ENCODE peak calls at places on chromosomes 12 and 14, in nine cellular contexts. One of them, this sample, is unnamed.

GRCh38 chr12:107267604-107268003 is 174.3 kb upstream of the CRY1 start:
- DNase-seq in bronchial epithelial cell: no peak
- DNase-seq in IMR-90: no peak
- DNase-seq in A549: no peak
- DNase-seq in fibroblast of pulmonary artery: no peak
- DNase-seq in thyroid gland: no peak
- DNase-seq in spleen: no peak
- DNase-seq in AG09309: no peak
- DNase-seq in fibroblast of mammary gland: no peak
- DNase-seq in this sample: no peak

GRCh38 chr12:132250707-132251106 is 78.7 kb downstream of the GALNT9 start:
- DNase-seq in AG09309: no peak
- DNase-seq in spleen: peak; percentile 61
- DNase-seq in fibroblast of pulmonary artery: no peak
- DNase-seq in bronchial epithelial cell: no peak
- DNase-seq in IMR-90: no peak
- DNase-seq in A549: no peak
- DNase-seq in fibroblast of mammary gland: no peak
- DNase-seq in thyroid gland: no peak
- DNase-seq in this sample: no peak

GRCh38 chr12:113161415-113162016 is 12.0 kb downstream of the CFAP73 start:
- DNase-seq in fibroblast of pulmonary artery: no peak
- DNase-seq in spleen: no peak
- DNase-seq in AG09309: no peak
- DNase-seq in IMR-90: no peak
- DNase-seq in fibroblast of mammary gland: no peak
- DNase-seq in bronchial epithelial cell: peak; percentile 9
- DNase-seq in A549: peak; percentile 48
- DNase-seq in thyroid gland: no peak
- DNase-seq in this sample: no peak

GRCh38 chr14:24849471-24849870 is 200.5 kb downstream of the STXBP6 start:
- DNase-seq in spleen: no peak
- DNase-seq in A549: no peak
- DNase-seq in thyroid gland: no peak
- DNase-seq in bronchial epithelial cell: no peak
- DNase-seq in fibroblast of mammary gland: peak; percentile 61
- DNase-seq in AG09309: no peak
- DNase-seq in fibroblast of pulmonary artery: peak; percentile 30
- DNase-seq in IMR-90: peak; percentile 75
- DNase-seq in this sample: no peak

GRCh38 chr12:103529306-103529705 is 33.5 kb upstream of the C12orf42 start:
- DNase-seq in bronchial epithelial cell: peak; percentile 29
- DNase-seq in thyroid gland: no peak
- DNase-seq in fibroblast of pulmonary artery: no peak
- DNase-seq in A549: no peak
- DNase-seq in IMR-90: no peak
- DNase-seq in spleen: no peak
- DNase-seq in fibroblast of mammary gland: no peak
- DNase-seq in AG09309: no peak
- DNase-seq in this sample: no peak

GRCh38 chr12:97535582-97535981 is 73.0 kb downstream of the RMST start:
- DNase-seq in A549: no peak
- DNase-seq in spleen: no peak
- DNase-seq in fibroblast of mammary gland: peak; percentile 2
- DNase-seq in IMR-90: no peak
- DNase-seq in fibroblast of pulmonary artery: peak; percentile 0
- DNase-seq in AG09309: no peak
- DNase-seq in bronchial epithelial cell: peak; percentile 77
- DNase-seq in thyroid gland: no peak
- DNase-seq in this sample: no peak

GRCh38 chr12:64039285-64039871 is 182.7 kb downstream of the KICS2 start:
- DNase-seq in thyroid gland: peak; percentile 20
- DNase-seq in fibroblast of mammary gland: peak; percentile 65
- DNase-seq in AG09309: no peak
- DNase-seq in spleen: no peak
- DNase-seq in A549: no peak
- DNase-seq in bronchial epithelial cell: peak; percentile 49
- DNase-seq in fibroblast of pulmonary artery: peak; percentile 49
- DNase-seq in IMR-90: peak; percentile 74
- DNase-seq in this sample: no peak

GRCh38 chr12:41441180-41441579 is 253.1 kb downstream of the PDZRN4 start:
- DNase-seq in IMR-90: no peak
- DNase-seq in fibroblast of mammary gland: no peak
- DNase-seq in bronchial epithelial cell: no peak
- DNase-seq in spleen: no peak
- DNase-seq in thyroid gland: no peak
- DNase-seq in fibroblast of pulmonary artery: no peak
- DNase-seq in AG09309: no peak
- DNase-seq in A549: no peak
- DNase-seq in this sample: no peak

GRCh38 chr12:7079826-7080125 is 12.5 kb downstream of the C1R start:
- DNase-seq in thyroid gland: no peak
- DNase-seq in spleen: no peak
- DNase-seq in bronchial epithelial cell: peak; percentile 89
- DNase-seq in A549: no peak
- DNase-seq in AG09309: no peak
- DNase-seq in IMR-90: peak; percentile 76
- DNase-seq in fibroblast of mammary gland: peak; percentile 78
- DNase-seq in fibroblast of pulmonary artery: peak; percentile 58
- DNase-seq in this sample: no peak

GRCh38 chr14:42110167-42110566 is 503.5 kb downstream of the LRFN5 start:
- DNase-seq in fibroblast of mammary gland: peak; percentile 82
- DNase-seq in fibroblast of pulmonary artery: peak; percentile 70
- DNase-seq in bronchial epithelial cell: peak; percentile 43
- DNase-seq in IMR-90: peak; percentile 71
- DNase-seq in A549: peak; percentile 5
- DNase-seq in AG09309: peak; percentile 32
- DNase-seq in spleen: no peak
- DNase-seq in thyroid gland: no peak
- DNase-seq in this sample: peak; percentile 12

GRCh38 chr12:2811791-2812190 is 677 bp upstream of the ITFG2 start:
- DNase-seq in fibroblast of mammary gland: no peak
- DNase-seq in IMR-90: no peak
- DNase-seq in AG09309: no peak
- DNase-seq in spleen: peak; percentile 31
- DNase-seq in fibroblast of pulmonary artery: no peak
- DNase-seq in thyroid gland: no peak
- DNase-seq in A549: no peak
- DNase-seq in bronchial epithelial cell: no peak
- DNase-seq in this sample: no peak

GRCh38 chr12:65536876-65537661 is 258.6 kb downstream of the MSRB3 start:
- DNase-seq in bronchial epithelial cell: peak; percentile 100
- DNase-seq in fibroblast of pulmonary artery: peak; percentile 100
- DNase-seq in IMR-90: peak; percentile 100
- DNase-seq in AG09309: peak; percentile 100
- DNase-seq in A549: peak; percentile 57
- DNase-seq in spleen: no peak
- DNase-seq in thyroid gland: peak; percentile 92
- DNase-seq in fibroblast of mammary gland: peak; percentile 100
- DNase-seq in this sample: peak; percentile 100

GRCh38 chr14:76752744-76753143 is 8.5 kb upstream of the VASH1 start:
- DNase-seq in fibroblast of mammary gland: no peak
- DNase-seq in fibroblast of pulmonary artery: no peak
- DNase-seq in spleen: no peak
- DNase-seq in IMR-90: no peak
- DNase-seq in thyroid gland: no peak
- DNase-seq in AG09309: no peak
- DNase-seq in bronchial epithelial cell: no peak
- DNase-seq in A549: no peak
- DNase-seq in this sample: no peak

GRCh38 chr14:104887623-104888488 is 22.8 kb downstream of the CEP170B start:
- DNase-seq in AG09309: no peak
- DNase-seq in bronchial epithelial cell: no peak
- DNase-seq in IMR-90: no peak
- DNase-seq in fibroblast of pulmonary artery: no peak
- DNase-seq in spleen: peak; percentile 75
- DNase-seq in fibroblast of mammary gland: no peak
- DNase-seq in A549: no peak
- DNase-seq in thyroid gland: no peak
- DNase-seq in this sample: no peak

GRCh38 chr14:86654558-86655184 is 1124.7 kb downstream of the FLRT2 start:
- DNase-seq in fibroblast of pulmonary artery: peak; percentile 66
- DNase-seq in AG09309: no peak
- DNase-seq in fibroblast of mammary gland: peak; percentile 57
- DNase-seq in bronchial epithelial cell: peak; percentile 13
- DNase-seq in spleen: no peak
- DNase-seq in A549: peak; percentile 7
- DNase-seq in IMR-90: peak; percentile 26
- DNase-seq in thyroid gland: peak; percentile 76
- DNase-seq in this sample: no peak

GRCh38 chr14:70567791-70568190 is 32.7 kb downstream of the MED6 start:
- DNase-seq in fibroblast of pulmonary artery: peak; percentile 53
- DNase-seq in AG09309: no peak
- DNase-seq in fibroblast of mammary gland: peak; percentile 42
- DNase-seq in spleen: no peak
- DNase-seq in IMR-90: peak; percentile 39
- DNase-seq in A549: peak; percentile 6
- DNase-seq in bronchial epithelial cell: peak; percentile 53
- DNase-seq in thyroid gland: no peak
- DNase-seq in this sample: peak; percentile 5

GRCh38 chr14:64682173-64682710 is 22.0 kb upstream of the PLEKHG3 start:
- DNase-seq in A549: no peak
- DNase-seq in fibroblast of mammary gland: peak; percentile 36
- DNase-seq in IMR-90: peak; percentile 38
- DNase-seq in bronchial epithelial cell: peak; percentile 93
- DNase-seq in fibroblast of pulmonary artery: peak; percentile 84
- DNase-seq in thyroid gland: peak; percentile 94
- DNase-seq in AG09309: peak; percentile 48
- DNase-seq in spleen: no peak
- DNase-seq in this sample: no peak
- TF ChIP-seq CTCF in A549: no peak
- TF ChIP-seq CTCF in fibroblast of mammary gland: no peak
- TF ChIP-seq CTCF in IMR-90: no peak
- TF ChIP-seq CTCF in bronchial epithelial cell: peak; percentile 62
- TF ChIP-seq CTCF in fibroblast of pulmonary artery: no peak
- TF ChIP-seq CTCF in thyroid gland: no peak
- TF ChIP-seq CTCF in AG09309: no peak
- TF ChIP-seq CTCF in spleen: no peak
- TF ChIP-seq CTCF in this sample: no peak

DNA sequence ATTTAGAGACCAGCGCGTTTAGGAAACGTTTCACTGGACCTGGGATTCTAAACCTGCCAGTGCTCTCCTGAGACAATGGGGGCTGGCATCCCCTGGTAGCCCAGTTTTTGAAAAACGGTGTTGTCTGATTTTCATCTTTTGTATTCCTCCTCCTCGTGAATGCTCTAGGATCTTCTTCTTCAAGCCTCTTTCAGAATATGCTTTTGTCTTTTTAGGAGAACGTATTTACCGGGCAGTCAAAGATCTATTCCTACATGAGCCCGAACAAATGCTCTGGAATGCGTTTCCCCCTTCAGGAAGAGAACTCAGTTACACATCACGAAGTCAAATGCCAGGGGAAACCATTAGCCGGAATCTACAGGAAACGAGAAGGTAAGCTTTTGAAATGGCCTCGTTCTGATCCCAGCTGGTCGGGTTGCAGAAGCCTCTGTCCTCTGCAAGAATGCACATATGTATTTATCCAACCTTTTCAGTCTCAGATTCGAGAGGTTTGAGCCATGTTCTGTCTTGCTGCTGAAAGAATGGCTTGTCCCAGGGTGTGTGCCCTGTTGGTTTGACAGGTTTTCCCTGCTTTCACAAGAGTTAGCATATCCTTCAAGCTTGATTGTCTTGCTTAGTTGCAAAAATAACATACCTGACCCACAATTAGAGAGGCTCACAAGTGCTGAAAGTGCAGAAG is 6.6 kb downstream of the KMT5A start:
- DNase-seq in A549: no peak
- DNase-seq in fibroblast of mammary gland: no peak
- DNase-seq in AG09309: no peak
- DNase-seq in thyroid gland: peak; percentile 73
- DNase-seq in IMR-90: no peak
- DNase-seq in spleen: no peak
- DNase-seq in fibroblast of pulmonary artery: no peak
- DNase-seq in bronchial epithelial cell: peak; percentile 35
- DNase-seq in this sample: no peak
- H3K4me3 ChIP-seq in A549: peak overlapping the region; percentile 89
- H3K4me3 ChIP-seq in fibroblast of mammary gland: peak overlapping the region; percentile 58
- H3K4me3 ChIP-seq in AG09309: peak overlapping the region; percentile 44
- H3K4me3 ChIP-seq in thyroid gland: no peak overlapping the region
- H3K4me3 ChIP-seq in IMR-90: peak overlapping the region; percentile 78
- H3K4me3 ChIP-seq in spleen: peak overlapping the region; percentile 6
- H3K4me3 ChIP-seq in fibroblast of pulmonary artery: peak overlapping the region; percentile 64
- H3K4me3 ChIP-seq in bronchial epithelial cell: peak overlapping the region; percentile 56
- H3K4me3 ChIP-seq in this sample: peak overlapping the region; percentile 70

GRCh38 chr14:99441157-99441870 is 39.3 kb downstream of the SETD3 start:
- DNase-seq in fibroblast of mammary gland: peak; percentile 8
- DNase-seq in thyroid gland: no peak
- DNase-seq in spleen: no peak
- DNase-seq in IMR-90: no peak
- DNase-seq in A549: no peak
- DNase-seq in AG09309: no peak
- DNase-seq in bronchial epithelial cell: no peak
- DNase-seq in fibroblast of pulmonary artery: no peak
- DNase-seq in this sample: no peak

GRCh38 chr14:99436247-99437180 is 44.1 kb downstream of the SETD3 start:
- DNase-seq in fibroblast of pulmonary artery: peak; percentile 22
- DNase-seq in thyroid gland: no peak
- DNase-seq in A549: no peak
- DNase-seq in spleen: no peak
- DNase-seq in AG09309: no peak
- DNase-seq in fibroblast of mammary gland: no peak
- DNase-seq in bronchial epithelial cell: peak; percentile 38
- DNase-seq in IMR-90: peak; percentile 70
- DNase-seq in this sample: peak; percentile 12

GRCh38 chr14:99437706-99438105 is 43.0 kb downstream of the SETD3 start:
- DNase-seq in fibroblast of mammary gland: no peak
- DNase-seq in bronchial epithelial cell: no peak
- DNase-seq in spleen: no peak
- DNase-seq in fibroblast of pulmonary artery: no peak
- DNase-seq in AG09309: no peak
- DNase-seq in A549: no peak
- DNase-seq in IMR-90: no peak
- DNase-seq in thyroid gland: no peak
- DNase-seq in this sample: no peak

GRCh38 chr14:99441918-99442317 is 38.7 kb downstream of the SETD3 start:
- DNase-seq in spleen: no peak
- DNase-seq in bronchial epithelial cell: no peak
- DNase-seq in A549: no peak
- DNase-seq in fibroblast of pulmonary artery: no peak
- DNase-seq in AG09309: no peak
- DNase-seq in fibroblast of mammary gland: no peak
- DNase-seq in IMR-90: no peak
- DNase-seq in thyroid gland: no peak
- DNase-seq in this sample: no peak

GRCh38 chr14:99440278-99440677 is 40.4 kb downstream of the SETD3 start:
- DNase-seq in AG09309: no peak
- DNase-seq in fibroblast of mammary gland: no peak
- DNase-seq in A549: no peak
- DNase-seq in IMR-90: no peak
- DNase-seq in spleen: no peak
- DNase-seq in bronchial epithelial cell: no peak
- DNase-seq in thyroid gland: no peak
- DNase-seq in fibroblast of pulmonary artery: no peak
- DNase-seq in this sample: no peak
- TF ChIP-seq CTCF in AG09309: no peak
- TF ChIP-seq CTCF in fibroblast of mammary gland: no peak
- TF ChIP-seq CTCF in A549: no peak
- TF ChIP-seq CTCF in IMR-90: no peak
- TF ChIP-seq CTCF in spleen: no peak
- TF ChIP-seq CTCF in bronchial epithelial cell: no peak
- TF ChIP-seq CTCF in thyroid gland: no peak
- TF ChIP-seq CTCF in fibroblast of pulmonary artery: no peak
- TF ChIP-seq CTCF in this sample: no peak

GRCh38 chr14:38255408-38255672 is 553 bp downstream of the CLEC14A start:
- DNase-seq in thyroid gland: peak; percentile 21
- DNase-seq in spleen: peak; percentile 69
- DNase-seq in bronchial epithelial cell: no peak
- DNase-seq in IMR-90: no peak
- DNase-seq in AG09309: no peak
- DNase-seq in fibroblast of mammary gland: no peak
- DNase-seq in A549: no peak
- DNase-seq in fibroblast of pulmonary artery: no peak
- DNase-seq in this sample: no peak
- H3K4me3 ChIP-seq in thyroid gland: peak overlapping the region; percentile 17
- H3K4me3 ChIP-seq in spleen: peak overlapping the region; percentile 49
- H3K4me3 ChIP-seq in bronchial epithelial cell: no peak overlapping the region
- H3K4me3 ChIP-seq in IMR-90: peak overlapping the region; percentile 31
- H3K4me3 ChIP-seq in AG09309: peak overlapping the region; percentile 30
- H3K4me3 ChIP-seq in fibroblast of mammary gland: peak overlapping the region; percentile 31
- H3K4me3 ChIP-seq in A549: no peak overlapping the region
- H3K4me3 ChIP-seq in fibroblast of pulmonary artery: peak overlapping the region; percentile 52
- H3K4me3 ChIP-seq in this sample: peak overlapping the region; percentile 62